ENCODE peak calls at places on chromosomes 16 and 17, in nine cellular contexts. U, R, G, W, E, C, O, N and D are unnamed samples.
A peak's percentile ranks its signal among the peaks of the same experiment; 100 is the strongest.

GRCh38 chr16:28098171-28098958 is 34.9 kb upstream of the GSG1L start:
- DNase-seq in E (peak; percentile 33), C (no peak), O (no peak), G (peak; percentile 70), W (peak; percentile 75), U (no peak), N (no peak), R (no peak), D (no peak)

GRCh38 chr16:24041834-24042631 is 206.2 kb downstream of the PRKCB start:
- DNase-seq in W (no peak), C (peak; percentile 86), O (no peak), U (no peak), E (no peak), R (peak; percentile 62), N (no peak), G (peak; percentile 84), D (peak; percentile 80)

GRCh38 chr16:3274490-3274889 is 8.8 kb upstream of the ZNF263 start:
- DNase-seq in E (no peak), C (peak; percentile 86), W (no peak), N (no peak), O (no peak), R (no peak), G (no peak), U (no peak), D (no peak)

GRCh38 chr17:67377727-67378443 is 804 bp downstream of the PITPNC1 start:
- DNase-seq in W (peak; percentile 91), O (peak; percentile 55), E (peak; percentile 76), R (peak; percentile 54), G (peak; percentile 92), C (peak; percentile 47), N (peak; percentile 47), U (no peak), D (peak; percentile 40)

GRCh38 chr16:67539271-67539670 is 10.6 kb downstream of the RIPOR1 start:
- DNase-seq in G (no peak), E (no peak), U (no peak), O (no peak), C (no peak), W (no peak), N (no peak), R (no peak), D (no peak)

GRCh38 chr17:12528036-12528435 is 137.7 kb upstream of the MYOCD start:
- DNase-seq in W (no peak), N (no peak), E (no peak), U (no peak), O (no peak), C (no peak), G (no peak), R (no peak), D (no peak)

GRCh38 chr16:58109330-58109729 is 19.9 kb downstream of the CFAP20 start:
- DNase-seq in N (no peak), R (no peak), G (no peak), U (no peak), E (no peak), O (no peak), C (no peak), W (no peak), D (no peak)

GRCh38 chr17:31593806-31594205 is 202.3 kb downstream of the RAB11FIP4 start:
- DNase-seq in N (no peak), E (no peak), O (no peak), C (no peak), R (no peak), G (peak; percentile 48), W (no peak), U (no peak), D (no peak)

GRCh38 chr17:40952675-40953074 is 14.1 kb downstream of the KRT39 start:
- DNase-seq in G (no peak), U (no peak), O (no peak), R (no peak), N (no peak), C (no peak), W (no peak), E (no peak), D (no peak)

GRCh38 chr16:27430512-27430911 is 28.5 kb downstream of the IL21R start:
- DNase-seq in E (no peak), G (no peak), U (no peak), N (no peak), C (peak; percentile 3), O (no peak), R (no peak), W (peak; percentile 46), D (no peak)

GRCh38 chr17:6936370-6937028 is 59.4 kb upstream of the ALOX12 start:
- DNase-seq in R (no peak), N (peak; percentile 27), O (no peak), E (no peak), C (no peak), U (no peak), G (no peak), W (peak; percentile 86), D (no peak)

GRCh38 chr17:67265620-67266019 is 20.6 kb upstream of the HELZ start:
- DNase-seq in C (peak; percentile 64), O (no peak), N (no peak), R (no peak), E (no peak), W (no peak), U (no peak), G (no peak), D (no peak)

GRCh38 chr17:79814966-79815835 is 18.3 kb upstream of the CBX8 start:
- DNase-seq in G (no peak), U (no peak), C (no peak), O (no peak), W (no peak), R (peak; percentile 88), E (peak; percentile 74), N (no peak), D (no peak)

GRCh38 chr16:86002178-86002577 is 103.2 kb downstream of the IRF8 start:
- DNase-seq in E (no peak), R (no peak), G (no peak), N (no peak), C (no peak), W (no peak), U (no peak), O (no peak), D (no peak)
- TF ChIP-seq POLR2A in E (no peak), R (no peak), G (no peak), N (no peak), C (no peak), W (no peak), U (no peak), O (no peak), D (no peak)

GRCh38 chr17:34572483-34572882 is 6.9 kb upstream of the TMEM132E start:
- DNase-seq in R (no peak), U (no peak), E (no peak), C (no peak), N (no peak), W (no peak), G (no peak), O (no peak), D (no peak)
- TF ChIP-seq POLR2A in R (no peak), U (no peak), E (no peak), C (no peak), N (no peak), W (no peak), G (no peak), O (no peak), D (no peak)

DNA sequence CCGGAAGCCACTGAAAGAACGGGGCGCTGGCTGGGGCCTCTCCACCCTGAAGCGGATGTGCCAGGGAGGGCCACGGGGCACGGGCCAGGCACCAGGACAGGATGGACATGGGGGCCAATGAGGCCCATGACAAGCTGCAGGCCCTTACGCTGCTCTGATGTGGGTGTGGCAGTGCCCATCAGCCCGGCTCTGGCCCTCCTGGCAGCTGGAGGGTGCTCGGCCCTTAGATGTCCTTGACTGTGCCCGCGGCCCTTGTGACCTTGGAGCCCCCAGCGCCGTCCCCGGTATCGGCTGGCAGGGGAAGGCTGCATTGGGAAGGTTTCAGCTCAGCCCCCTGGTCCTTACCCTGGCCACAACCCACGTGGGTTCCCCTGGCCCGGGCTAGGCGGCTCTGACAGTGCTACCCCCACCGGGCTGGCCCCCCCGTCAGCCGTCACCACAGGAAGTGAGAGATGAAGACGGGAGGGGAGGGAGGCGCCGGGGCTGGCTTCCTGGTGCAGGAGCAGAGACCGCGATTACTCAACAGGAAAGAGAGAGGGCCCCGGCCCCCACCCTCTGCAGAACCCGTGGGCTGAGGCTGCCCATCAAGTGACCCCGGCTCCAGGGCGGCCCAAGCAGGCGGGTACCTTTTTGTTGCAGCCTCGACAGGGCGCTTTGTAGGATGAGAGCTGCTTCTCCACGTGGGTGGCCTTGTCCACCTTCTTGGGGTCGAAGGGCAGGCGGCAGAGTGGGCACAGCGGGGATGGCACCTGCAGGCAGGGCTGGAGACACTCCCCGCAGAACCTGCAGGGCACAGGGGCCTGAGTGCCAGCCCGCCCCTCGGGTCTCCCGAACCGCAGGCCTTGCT is 5.3 kb downstream of the RNF166 start:
- DNase-seq in O (peak; percentile 75), R (peak; percentile 85), E (peak; percentile 93), G (peak; percentile 100), C (peak; percentile 80), W (peak; percentile 98), N (peak; percentile 62), U (peak; percentile 74), D (peak; percentile 59)
- TF ChIP-seq POLR2A in O (no peak), R (no peak), E (no peak), G (no peak), C (no peak), W (no peak), N (no peak), U (no peak), D (no peak)

GRCh38 chr16:84893467-84893848 is 73.7 kb downstream of the CRISPLD2 start:
- DNase-seq in E (no peak), O (no peak), C (no peak), U (no peak), N (no peak), W (no peak), R (no peak), G (no peak), D (no peak)
- TF ChIP-seq POLR2A in E (no peak), O (no peak), C (no peak), U (no peak), N (no peak), W (no peak), R (no peak), G (no peak), D (no peak)

DNA sequence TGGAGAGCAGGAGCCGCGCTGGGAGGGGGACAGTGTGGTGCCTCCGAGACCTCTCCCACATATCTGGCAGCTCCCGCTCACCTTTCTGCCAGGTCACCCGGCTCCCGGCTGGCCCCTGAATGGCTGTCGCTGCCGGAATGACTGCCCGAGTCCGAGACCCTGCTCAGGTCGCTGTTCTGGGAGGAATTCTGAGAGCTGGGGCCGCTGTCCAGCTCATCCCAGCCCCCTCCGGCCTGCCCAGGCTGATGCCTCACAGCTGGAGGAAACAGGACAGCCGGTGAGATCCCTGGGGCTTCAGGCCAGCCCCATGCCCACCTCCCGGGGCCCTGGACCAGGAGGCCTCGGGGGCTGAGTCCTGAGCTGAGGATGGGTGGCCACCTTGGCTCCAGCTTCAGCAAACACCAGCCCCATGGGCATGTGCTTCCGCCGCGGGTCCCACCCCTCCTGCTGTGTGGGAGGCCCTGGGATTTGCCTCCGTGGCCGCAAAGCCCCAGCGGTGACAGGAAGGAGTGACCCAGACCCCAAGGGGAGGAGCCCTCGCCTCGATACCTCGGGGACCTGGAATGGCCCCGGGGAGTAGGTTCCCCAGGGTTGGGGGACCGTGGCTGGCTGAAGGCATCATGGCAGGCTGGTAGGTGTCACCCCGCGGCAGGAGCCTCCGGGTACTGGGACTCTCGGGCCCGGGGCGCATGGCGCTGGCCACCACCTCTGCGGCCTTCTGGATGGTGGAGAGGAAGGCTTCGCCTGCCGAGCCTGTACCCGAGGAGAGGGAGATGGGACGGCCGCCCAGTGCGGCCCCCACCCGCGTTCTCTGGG is 6.9 kb downstream of the TEPSIN start:
- DNase-seq in O (no peak), C (no peak), N (no peak), E (no peak), R (no peak), G (no peak), W (no peak), U (no peak), D (no peak)
- TF ChIP-seq POLR2A in O (no peak), C (no peak), N (no peak), E (no peak), R (no peak), G (no peak), W (no peak), U (no peak), D (no peak)

GRCh38 chr17:35087731-35088646 is 24.5 kb upstream of the RFFL start:
- DNase-seq in C (peak; percentile 68), U (no peak), N (peak; percentile 42), R (peak; percentile 58), E (peak; percentile 76), O (peak; percentile 49), G (peak; percentile 89), W (no peak), D (peak; percentile 79)
- TF ChIP-seq POLR2A in C (no peak), U (no peak), N (no peak), R (no peak), E (no peak), O (no peak), G (no peak), W (no peak), D (peak; percentile 50)